ENCODE peak calls at places on chromosomes 3 and 15, in seven cellular contexts. S, H, J, A, F, P and E are unnamed samples.

GRCh38 chr3:58323795-58324674 is 8.7 kb upstream of the PXK start:
- DNase-seq in S (no peak), H (no peak), J (no peak), A (no peak), F (no peak), P (no peak), E (no peak)

GRCh38 chr15:42353061-42353460 is 6.2 kb upstream of the CAPN3 start:
- DNase-seq in S (no peak), H (no peak), J (no peak), A (no peak), F (no peak), P (no peak), E (no peak)

GRCh38 chr15:94269954-94270353 is 38.6 kb downstream of the MCTP2 start:
- DNase-seq in S (no peak), H (no peak), J (no peak), A (no peak), F (no peak), P (no peak), E (no peak)

GRCh38 chr3:17985658-17986392 is 243.4 kb upstream of the TBC1D5 start:
- DNase-seq in S (no peak), H (no peak), J (no peak), A (no peak), F (no peak), P (no peak), E (no peak)

GRCh38 chr3:157088133-157088488 is 71.8 kb downstream of the CCNL1 start:
- DNase-seq in S (no peak), H (no peak), J (no peak), A (no peak), F (no peak), P (no peak), E (no peak)

GRCh38 chr3:98563661-98564281 is 29.6 kb downstream of the CPOX start:
- DNase-seq in S (no peak), H (no peak), J (peak), A (no peak), F (peak), P (no peak), E (no peak)

GRCh38 chr15:48682949-48683651 is 37.6 kb upstream of the FBN1 start:
- DNase-seq in S (peak), H (no peak), J (peak), A (no peak), F (peak), P (no peak), E (no peak)

GRCh38 chr3:10703875-10704274 is 112.2 kb upstream of the SLC6A11 start:
- DNase-seq in S (no peak), H (peak), J (peak), A (peak), F (peak), P (no peak), E (no peak)

GRCh38 chr3:158091526-158091925 is 14.7 kb downstream of the SHOX2 start:
- DNase-seq in S (no peak), H (no peak), J (peak), A (no peak), F (no peak), P (no peak), E (peak)

GRCh38 chr3:152738656-152739055 is 96.3 kb upstream of the P2RY1 start:
- DNase-seq in S (no peak), H (no peak), J (no peak), A (no peak), F (no peak), P (no peak), E (no peak)

GRCh38 chr3:135440233-135440632 is 525.3 kb upstream of the PPP2R3A start:
- DNase-seq in S (no peak), H (no peak), J (no peak), A (no peak), F (no peak), P (no peak), E (no peak)

GRCh38 chr3:150760431-150761200 is 2.4 kb downstream of the SIAH2 start:
- DNase-seq in S (no peak), H (no peak), J (no peak), A (no peak), F (no peak), P (no peak), E (no peak)

GRCh38 chr3:11204697-11205397 is 50.6 kb downstream of the HRH1 start:
- DNase-seq in S (no peak), H (no peak), J (no peak), A (no peak), F (no peak), P (no peak), E (no peak)

GRCh38 chr15:84604804-84605203 is 4.0 kb downstream of the ZSCAN2 start:
- DNase-seq in S (no peak), H (no peak), J (no peak), A (no peak), F (no peak), P (no peak), E (no peak)

GRCh38 chr3:43031490-43032216 is 52.5 kb downstream of the GASK1A start:
- DNase-seq in S (no peak), H (peak), J (peak), A (no peak), F (no peak), P (no peak), E (no peak)

GRCh38 chr15:42919794-42920280 is 741 bp downstream of the TTBK2 start:
- DNase-seq in S (no peak), H (peak), J (peak), A (no peak), F (peak), P (peak), E (peak)

GRCh38 chr3:155075200-155075599 is 4.9 kb upstream of the MME start:
- DNase-seq in S (no peak), H (no peak), J (no peak), A (no peak), F (no peak), P (no peak), E (no peak)

GRCh38 chr3:166713787-166714186 is 666.3 kb downstream of the ZBBX start:
- DNase-seq in S (no peak), H (no peak), J (no peak), A (no peak), F (no peak), P (no peak), E (no peak)

GRCh38 chr3:184375747-184376495 is 2.1 kb downstream of the THPO start:
- DNase-seq in S (no peak), H (peak), J (no peak), A (no peak), F (no peak), P (no peak), E (no peak)

GRCh38 chr3:42655331-42655888 is 1.9 kb downstream of the ZBTB47 start:
- DNase-seq in S (no peak), H (peak), J (no peak), A (no peak), F (peak), P (no peak), E (no peak)

GRCh38 chr3:178915365-178915764 is 156.2 kb downstream of the ZMAT3 start:
- DNase-seq in S (no peak), H (no peak), J (no peak), A (no peak), F (no peak), P (no peak), E (no peak)

GRCh38 chr15:73781038-73781925 is 28.1 kb upstream of the INSYN1 start:
- DNase-seq in S (peak), H (peak), J (peak), A (no peak), F (peak), P (peak), E (no peak)